ENCODE peak calls at places on chromosomes 2 and 18, in eight cellular contexts. R is MCF 10A; D is G401; B is DMS153; U is stimulated activated CD4-positive, alpha-beta T cell treated with anti-CD3 and anti-CD28 coated beads, Interleukin-12 subunit alpha, Interleukin-12 subunit beta, amount 100 ng/mL, for 48 hours; V is left ventricle myocardium superior; C is body of pancreas; W is AG09309. S is an unnamed sample.

GRCh38 chr2:215579809-215580208 is 143.9 kb upstream of the FN1 start:
- DNase-seq in B (no peak), U (no peak), V (no peak), C (no peak), W (peak), D (no peak), R (peak), S (no peak)

GRCh38 chr18:54690198-54690597 is 99.2 kb downstream of the DYNAP start:
- DNase-seq in B (no peak), D (no peak), R (no peak), V (no peak), C (no peak), U (no peak), W (no peak), S (no peak)

GRCh38 chr18:77495982-77496690 is 246.5 kb downstream of the GALR1 start:
- DNase-seq in D (no peak), V (no peak), C (no peak), B (no peak), U (no peak), R (no peak), W (no peak), S (no peak)

GRCh38 chr2:50513724-50514123 is 518.2 kb downstream of the NRXN1 start:
- DNase-seq in U (no peak), B (no peak), C (no peak), R (no peak), V (no peak), D (no peak), W (no peak), S (no peak)

GRCh38 chr2:173355132-173355865 is 627 bp downstream of the CDCA7 start:
- DNase-seq in V (peak), U (peak), D (peak), C (peak), R (peak), W (no peak), B (peak), S (no peak)

GRCh38 chr2:241852981-241853631 is 5.6 kb downstream of the PDCD1 start:
- DNase-seq in B (no peak), U (no peak), W (no peak), R (no peak), D (no peak), C (no peak), V (peak), S (peak)

GRCh38 chr2:138276367-138276766 is 225.2 kb upstream of the SPOPL start:
- DNase-seq in D (no peak), W (no peak), B (no peak), U (no peak), C (no peak), R (no peak), V (no peak), S (no peak)

GRCh38 chr2:222424729-222425671 is 657 bp downstream of the SGPP2 start:
- DNase-seq in W (no peak), U (peak), C (peak), B (no peak), V (peak), R (peak), D (peak), S (no peak)

GRCh38 chr2:201327678-201328077 is 29.5 kb downstream of the FLACC1 start:
- DNase-seq in C (no peak), D (no peak), R (no peak), V (no peak), W (no peak), U (no peak), B (no peak), S (no peak)

GRCh38 chr2:227595797-227596196 is 2.9 kb upstream of the SCYGR2 start:
- DNase-seq in D (no peak), C (no peak), B (no peak), U (no peak), R (no peak), V (no peak), W (no peak), S (no peak)

GRCh38 chr2:202376460-202377307 is 557 bp downstream of the BMPR2 start:
- DNase-seq in U (peak), V (peak), R (peak), B (no peak), W (no peak), C (peak), D (peak), S (peak)

GRCh38 chr2:116733699-116734098 is 1080.8 kb upstream of the DDX18 start:
- DNase-seq in B (peak), R (peak), C (no peak), W (no peak), V (no peak), D (no peak), U (no peak), S (no peak)

GRCh38 chr2:218384975-218385374 is 2.9 kb downstream of the SLC11A1 start:
- DNase-seq in R (no peak), C (no peak), U (no peak), D (no peak), B (no peak), W (no peak), V (no peak), S (peak)

GRCh38 chr2:161415041-161415440 is 1.1 kb upstream of the TBR1 start:
- DNase-seq in B (peak), C (no peak), U (no peak), D (peak), R (no peak), V (no peak), W (no peak), S (peak)

GRCh38 chr2:101597347-101597944 is 100.1 kb upstream of the MAP4K4 start:
- DNase-seq in V (peak), R (no peak), B (no peak), W (no peak), U (no peak), C (no peak), D (peak), S (no peak)

GRCh38 chr2:10675126-10675525 is 14.6 kb downstream of the NOL10 start:
- DNase-seq in B (no peak), W (no peak), U (no peak), R (no peak), V (no peak), C (no peak), D (no peak), S (no peak)

GRCh38 chr2:158904620-158905177 is 63.7 kb upstream of the TANC1 start:
- DNase-seq in U (no peak), R (no peak), B (no peak), W (no peak), D (no peak), C (no peak), V (no peak), S (no peak)

GRCh38 chr2:25617948-25618646 is 55.3 kb downstream of the DTNB start:
- DNase-seq in U (no peak), B (no peak), R (peak), D (no peak), C (no peak), W (peak), V (no peak), S (no peak)

GRCh38 chr2:154133823-154134222 is 262.1 kb downstream of the GALNT13 start:
- DNase-seq in V (no peak), D (peak), R (peak), U (no peak), W (no peak), B (no peak), C (no peak), S (no peak)